ENCODE peak calls at places on chromosomes 1 and 21, in ten cellular contexts. R is breast epithelium; U is HT1080; N is NB4; F is activated CD8-positive, alpha-beta memory T cell treated with anti-CD3 and anti-CD28 coated beads, Interleukin-2, amount 50 U/mL, for 48 hours; C is fibroblast of pulmonary artery; K is stimulated activated CD8-positive, alpha-beta memory T cell treated with anti-CD3 and anti-CD28 coated beads, Interleukin-12 subunit alpha, Interleukin-12 subunit beta, amount 100 ng/mL, for 4 hours; Q is NCI-H510A treated with DMSO at 0.1 percent for 48 hours; V is stimulated activated CD4-positive, alpha-beta T cell treated with anti-CD3 and anti-CD28 coated beads, Interleukin-4, amount 100 ng/mL, for 4 hours; E is B cell. M is an unnamed sample.

GRCh38 chr1:7159116-7159781 is 374.0 kb downstream of the CAMTA1 start:
- DNase-seq in U (no peak), R (no peak), C (no peak), F (no peak), E (no peak), Q (no peak), K (no peak), N (no peak), V (no peak), M (no peak)

GRCh38 chr1:55064861-55065263 is 25.5 kb downstream of the PCSK9 start:
- DNase-seq in C (peak), Q (no peak), K (no peak), U (no peak), V (no peak), F (no peak), R (peak), N (no peak), E (no peak), M (no peak)

GRCh38 chr21:34743831-34744230 is 75.0 kb downstream of the CLIC6 start:
- DNase-seq in K (no peak), Q (no peak), U (peak), N (no peak), E (no peak), V (no peak), F (no peak), R (peak), C (peak), M (no peak)

GRCh38 chr1:109863699-109864062 is 47.0 kb upstream of the CSF1 start:
- DNase-seq in N (peak), C (no peak), Q (no peak), E (no peak), U (no peak), K (no peak), F (no peak), V (no peak), R (no peak), M (no peak)

GRCh38 chr1:74395492-74395891 is 116.9 kb downstream of the LRRC53 start:
- DNase-seq in K (no peak), F (no peak), V (no peak), R (no peak), C (peak), Q (no peak), N (no peak), U (no peak), E (no peak), M (no peak)

GRCh38 chr1:54081306-54082270 is 28.2 kb downstream of the TCEANC2 start:
- DNase-seq in Q (peak), F (peak), K (no peak), N (peak), R (peak), U (peak), C (peak), E (peak), V (peak), M (peak)

GRCh38 chr1:22287946-22288520 is 145.1 kb upstream of the WNT4 start:
- DNase-seq in E (no peak), K (no peak), N (no peak), U (no peak), R (peak), C (no peak), Q (no peak), V (no peak), F (no peak), M (no peak)

GRCh38 chr21:45892156-45892919 is 89.2 kb upstream of the COL6A1 start:
- DNase-seq in V (no peak), K (no peak), E (peak), U (no peak), N (peak), R (no peak), C (no peak), Q (no peak), F (no peak), M (peak)

GRCh38 chr1:16072616-16073484 is 601 bp downstream of the FAM131C start:
- DNase-seq in R (no peak), N (no peak), V (no peak), Q (no peak), F (no peak), U (no peak), C (no peak), K (no peak), E (no peak), M (no peak)

GRCh38 chr1:202578001-202578500 is 132.2 kb downstream of the SYT2 start:
- DNase-seq in C (peak), N (no peak), F (no peak), Q (no peak), R (no peak), U (no peak), V (no peak), K (no peak), E (no peak), M (no peak)

GRCh38 chr1:151056574-151056973 is 2.8 kb downstream of the CDC42SE1 start:
- DNase-seq in U (no peak), E (no peak), R (no peak), F (no peak), C (no peak), V (no peak), K (no peak), Q (no peak), N (no peak), M (no peak)

GRCh38 chr1:2921970-2922686 is 99.1 kb upstream of the ACTRT2 start:
- DNase-seq in N (peak), V (no peak), U (peak), F (peak), K (no peak), Q (no peak), R (no peak), E (peak), C (no peak), M (peak)

GRCh38 chr1:201603613-201604232 is 64.8 kb downstream of the NAV1 start:
- DNase-seq in E (no peak), R (no peak), U (peak), N (no peak), Q (no peak), K (no peak), V (no peak), F (no peak), C (peak), M (no peak)

GRCh38 chr1:33255347-33256311 is 663 bp upstream of the ZNF362 start:
- DNase-seq in V (peak), N (peak), F (peak), R (peak), C (peak), Q (peak), E (peak), U (no peak), K (no peak), M (no peak)

GRCh38 chr1:82371844-82372498 is 571.2 kb downstream of the ADGRL2 start:
- DNase-seq in E (no peak), V (no peak), C (peak), R (no peak), Q (no peak), F (no peak), N (no peak), K (no peak), U (no peak), M (no peak)

GRCh38 chr1:173479649-173480048 is 2.5 kb downstream of the PRDX6 start:
- DNase-seq in F (no peak), U (no peak), K (no peak), E (no peak), C (peak), N (no peak), V (no peak), Q (no peak), R (no peak), M (no peak)

GRCh38 chr21:39051561-39051949 is 131.7 kb downstream of the PSMG1 start:
- DNase-seq in C (no peak), K (no peak), N (no peak), Q (no peak), U (peak), R (no peak), V (no peak), F (no peak), E (no peak), M (no peak)

GRCh38 chr1:230231739-230232075 is 164.7 kb downstream of the GALNT2 start:
- DNase-seq in V (no peak), R (no peak), N (no peak), C (peak), E (no peak), F (no peak), Q (peak), K (no peak), U (no peak), M (no peak)

GRCh38 chr1:201783067-201783466 is 45.9 kb upstream of the IPO9 start:
- DNase-seq in V (no peak), U (no peak), C (peak), E (no peak), F (no peak), N (no peak), K (no peak), R (no peak), Q (no peak), M (no peak)

GRCh38 chr1:111448482-111448917 is 556 bp downstream of the WDR77 start:
- DNase-seq in Q (no peak), R (peak), K (peak), E (no peak), V (peak), C (no peak), F (no peak), N (no peak), U (peak), M (no peak)

GRCh38 chr1:165463978-165464377 is 19.1 kb upstream of the RXRG start:
- DNase-seq in E (no peak), F (no peak), R (no peak), N (no peak), Q (peak), V (no peak), C (no peak), K (no peak), U (no peak), M (no peak)

GRCh38 chr1:208528577-208529240 is 284.5 kb upstream of the PLXNA2 start:
- DNase-seq in R (no peak), C (no peak), K (no peak), E (no peak), F (no peak), Q (no peak), V (no peak), N (no peak), U (peak), M (no peak)

GRCh38 chr21:43355925-43356289 is 71.0 kb downstream of the SIK1 start:
- DNase-seq in F (no peak), C (no peak), N (peak), E (peak), V (no peak), Q (no peak), K (no peak), U (no peak), R (no peak), M (no peak)

GRCh38 chr1:230875370-230875769 is 7.0 kb upstream of the C1orf198 start:
- DNase-seq in Q (no peak), K (no peak), F (no peak), R (no peak), N (no peak), U (peak), E (no peak), V (no peak), C (no peak), M (no peak)

GRCh38 chr1:208681878-208682663 is 437.9 kb upstream of the PLXNA2 start:
- DNase-seq in N (no peak), Q (no peak), K (no peak), E (no peak), V (no peak), F (no peak), C (peak), R (no peak), U (no peak), M (no peak)

GRCh38 chr1:155507960-155508359 is 54.6 kb downstream of the ASH1L start:
- DNase-seq in K (no peak), U (no peak), F (no peak), Q (no peak), C (no peak), V (no peak), E (no peak), R (no peak), N (no peak), M (no peak)

GRCh38 chr1:118303534-118303933 is 118.5 kb upstream of the SPAG17 start:
- DNase-seq in R (no peak), U (no peak), K (no peak), N (no peak), Q (no peak), F (no peak), E (no peak), C (no peak), V (no peak), M (no peak)

GRCh38 chr1:19794583-19794982 is 5.1 kb downstream of the TMCO4 start:
- DNase-seq in C (no peak), F (no peak), E (no peak), K (no peak), Q (no peak), R (no peak), V (no peak), U (no peak), N (no peak), M (no peak)

GRCh38 chr1:185017338-185017737 is 28.0 kb upstream of the RNF2 start:
- DNase-seq in K (no peak), U (peak), R (no peak), V (no peak), F (no peak), E (no peak), N (peak), Q (no peak), C (peak), M (no peak)

GRCh38 chr21:34836933-34837505 is 168.2 kb downstream of the CLIC6 start:
- DNase-seq in R (no peak), N (no peak), U (no peak), F (no peak), V (no peak), E (no peak), K (no peak), C (no peak), Q (no peak), M (no peak)

GRCh38 chr1:26353976-26354820 is at the start of gene CRYBG2:
- DNase-seq in K (no peak), F (no peak), R (no peak), Q (peak), N (no peak), C (no peak), E (no peak), V (no peak), U (no peak), M (no peak)

GRCh38 chr1:245079021-245079609 is 75.7 kb upstream of the KIF26B start:
- DNase-seq in K (no peak), U (peak), C (peak), F (no peak), Q (peak), N (peak), R (no peak), E (no peak), V (no peak), M (no peak)

GRCh38 chr1:154856544-154856943 is 13.5 kb downstream of the KCNN3 start:
- DNase-seq in C (no peak), R (no peak), V (peak), N (no peak), E (no peak), F (no peak), U (no peak), Q (no peak), K (no peak), M (no peak)

GRCh38 chr1:236164273-236164672 is 21.9 kb downstream of the GPR137B start:
- DNase-seq in Q (no peak), V (no peak), F (peak), C (no peak), R (no peak), N (no peak), E (no peak), K (no peak), U (no peak), M (no peak)

GRCh38 chr1:237705462-237705861 is 185.3 kb downstream of the ZP4 start:
- DNase-seq in Q (no peak), U (no peak), V (no peak), N (peak), C (no peak), R (no peak), K (no peak), E (no peak), F (no peak), M (no peak)

GRCh38 chr1:168709407-168709891 is 19.6 kb downstream of the DPT start:
- DNase-seq in V (no peak), R (no peak), E (no peak), K (no peak), N (no peak), C (peak), F (no peak), Q (no peak), U (peak), M (no peak)